ENCODE peak calls at places on chromosomes 16 and 17, in four cellular contexts. V is K562, K is HepG2, H is H1. M is an unnamed sample.

GRCh38 chr17:73324711-73325526 is 13.1 kb upstream of the CDC42EP4 start:
- DNase-seq in H (no peak), V (no peak), K (no peak), M (no peak)

GRCh38 chr16:67110136-67110847 is 551 bp downstream of the PHAF1 start:
- DNase-seq in H (no peak), V (no peak), K (no peak), M (no peak)

GRCh38 chr17:21173543-21173942 is 40.4 kb downstream of the TMEM11 start:
- DNase-seq in H (no peak), K (no peak), V (no peak), M (no peak)

GRCh38 chr17:16423226-16423872 is 8.0 kb downstream of the TRPV2 start:
- DNase-seq in H (no peak), K (no peak), V (no peak), M (no peak)

GRCh38 chr17:69733171-69734014 is 318.9 kb downstream of the MAP2K6 start:
- DNase-seq in V (no peak), H (no peak), K (no peak), M (peak; percentile 26)

GRCh38 chr17:21033350-21033749 is 9.5 kb downstream of the USP22 start:
- DNase-seq in H (no peak), V (no peak), K (no peak), M (no peak)

GRCh38 chr16:12126091-12126806 is 149.7 kb downstream of the SNX29 start:
- DNase-seq in V (no peak), H (no peak), K (no peak), M (no peak)

GRCh38 chr16:24045641-24046040 is 209.9 kb downstream of the PRKCB start:
- DNase-seq in H (peak; percentile 81), K (no peak), V (no peak), M (peak; percentile 22)

GRCh38 chr16:89922884-89923639 is at the start of gene TUBB3:
- DNase-seq in K (peak; percentile 73), V (peak; percentile 91), H (no peak), M (peak; percentile 94)
- TF ChIP-seq POLR2A in K (no peak), V (peak; percentile 60), H (peak; percentile 97), M (peak; percentile 99)

GRCh38 chr17:77892031-77892430 is 66.5 kb upstream of the TNRC6C start:
- DNase-seq in H (no peak), K (no peak), V (no peak), M (no peak)
- TF ChIP-seq PHF8 in H (no peak), K (no peak), V (no peak), M (no peak)

DNA sequence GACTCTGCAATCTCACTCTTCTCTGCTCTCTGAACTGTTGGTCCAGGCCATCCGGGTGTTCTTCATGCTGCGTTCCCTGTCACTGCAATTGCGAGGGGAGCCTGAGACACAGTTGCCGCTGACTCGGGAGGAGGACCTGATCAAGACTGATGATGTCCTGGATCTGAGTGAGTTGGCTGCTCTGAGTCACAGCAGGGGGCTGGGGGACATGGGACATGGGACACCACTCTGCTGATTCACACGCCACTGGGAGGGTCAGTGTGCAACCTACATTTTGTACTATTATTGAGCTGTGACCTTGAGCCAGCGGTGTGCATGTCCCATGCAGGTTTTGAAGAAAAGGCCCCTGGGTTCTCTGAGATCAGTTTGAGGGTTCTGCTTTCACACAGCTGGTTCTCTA is 116.5 kb downstream of the CLEC16A start:
- DNase-seq in H (no peak), V (peak; percentile 29), K (no peak), M (no peak)
- TF ChIP-seq MAX in H (no peak), V (no peak), K (no peak), M (no peak)

GRCh38 chr16:75249441-75249840 is 2.0 kb downstream of the BCAR1 start:
- DNase-seq in V (no peak), H (no peak), K (no peak), M (no peak)

GRCh38 chr16:75250089-75250808 is 1.2 kb downstream of the BCAR1 start:
- DNase-seq in K (no peak), V (no peak), H (no peak), M (peak; percentile 63)

GRCh38 chr16:75252049-75252864 is 833 bp upstream of the BCAR1 start:
- DNase-seq in V (no peak), K (no peak), H (no peak), M (no peak)

GRCh38 chr16:75251280-75252048 is at the start of gene BCAR1:
- DNase-seq in V (peak; percentile 94), K (peak; percentile 86), H (peak; percentile 50), M (peak; percentile 87)

GRCh38 chr16:75250809-75251279 is 580 bp downstream of the BCAR1 start:
- DNase-seq in V (peak; percentile 78), K (peak; percentile 70), H (no peak), M (no peak)
- TF ChIP-seq POLR2A in V (no peak), K (no peak), H (no peak), M (no peak)

GRCh38 chr17:27502526-27503324 is 46.5 kb downstream of the KSR1 start:
- DNase-seq in K (no peak), V (no peak), H (no peak), M (no peak)
- TF ChIP-seq PHF8 in K (no peak), V (no peak), H (no peak), M (no peak)

GRCh38 chr17:9557846-9558245 is 17.8 kb downstream of the STX8 start:
- DNase-seq in K (no peak), V (no peak), H (no peak), M (no peak)

GRCh38 chr17:9557356-9557755 is 18.3 kb downstream of the STX8 start:
- DNase-seq in H (no peak), K (peak; percentile 16), V (no peak), M (no peak)
- TF ChIP-seq MAX in H (no peak), K (no peak), V (no peak), M (no peak)

GRCh38 chr16:88883946-88884345 is 17.5 kb upstream of the PABPN1L start:
- DNase-seq in K (no peak), H (no peak), V (no peak), M (no peak)
- TF ChIP-seq POLR2A in K (no peak), H (no peak), V (no peak), M (no peak)

GRCh38 chr16:89924298-89924924 is 1.3 kb downstream of the TUBB3 start:
- DNase-seq in H (peak; percentile 75), K (peak; percentile 55), V (peak; percentile 49), M (no peak)
- TF ChIP-seq PHF8 in H (no peak), K (no peak), V (no peak), M (no peak)

GRCh38 chr16:1990336-1991134 is 765 bp downstream of the SYNGR3 start:
- DNase-seq in K (peak; percentile 34), H (no peak), V (no peak), M (no peak)
- TF ChIP-seq MAX in K (no peak), H (no peak), V (peak; percentile 26), M (no peak)

GRCh38 chr16:31527617-31528287 is at the start of gene AHSP:
- DNase-seq in H (no peak), V (peak; percentile 42), K (no peak), M (no peak)
- TF ChIP-seq POLR2A in H (no peak), V (no peak), K (no peak), M (no peak)